ENCODE peak calls at places on chromosomes 3 and 15, in six cellular contexts. X is ovary, W is H9, V is OCI-LY7, Y is AG04450, C is PC-9. R is an unnamed sample.
A peak's percentile ranks its signal among the peaks of the same experiment; 100 is the strongest.

GRCh38 chr3:59482684-59483083 is 432.9 kb upstream of the CFAP20DC start:
- DNase-seq in X (no peak), W (no peak), V (no peak), Y (no peak), C (no peak), R (no peak)

GRCh38 chr15:90774731-90775521 is 57.8 kb downstream of the BLM start:
- DNase-seq in X (no peak), W (no peak), V (no peak), Y (peak; percentile 57), C (peak; percentile 61), R (no peak)

GRCh38 chr3:65930650-65931049 is 108.1 kb downstream of the MAGI1 start:
- DNase-seq in X (no peak), W (no peak), V (no peak), Y (no peak), C (no peak), R (no peak)

GRCh38 chr3:110243081-110243480 is 828.5 kb upstream of the NECTIN3 start:
- DNase-seq in X (no peak), W (no peak), V (no peak), Y (peak; percentile 24), C (no peak), R (no peak)

GRCh38 chr3:160437083-160437455 is 12.5 kb downstream of the TRIM59 start:
- DNase-seq in X (no peak), W (no peak), V (no peak), Y (no peak), C (no peak), R (no peak)

GRCh38 chr3:134334231-134334900 is 39.9 kb downstream of the AMOTL2 start:
- DNase-seq in X (no peak), W (peak; percentile 26), V (no peak), Y (no peak), C (peak; percentile 0), R (no peak)

GRCh38 chr15:52137432-52138357 is 25.1 kb upstream of the BCL2L10 start:
- DNase-seq in X (no peak), W (no peak), V (no peak), Y (no peak), C (no peak), R (peak; percentile 44)

GRCh38 chr15:80645494-80646065 is 49.5 kb upstream of the ABHD17C start:
- DNase-seq in X (no peak), W (no peak), V (no peak), Y (no peak), C (no peak), R (no peak)

GRCh38 chr15:72155021-72155621 is 36.9 kb downstream of the SENP8 start:
- DNase-seq in X (peak; percentile 64), W (no peak), V (no peak), Y (no peak), C (peak; percentile 77), R (peak; percentile 95)

GRCh38 chr3:105108823-105109222 is 257.9 kb upstream of the ALCAM start:
- DNase-seq in X (no peak), W (no peak), V (no peak), Y (no peak), C (no peak), R (no peak)

GRCh38 chr3:139718415-139718814 is 40.6 kb upstream of the NMNAT3 start:
- DNase-seq in X (peak; percentile 65), W (peak; percentile 65), V (no peak), Y (no peak), C (no peak), R (peak; percentile 74)

GRCh38 chr15:41945701-41946100 is 26.7 kb downstream of the EHD4 start:
- DNase-seq in X (no peak), W (peak; percentile 22), V (no peak), Y (no peak), C (no peak), R (no peak)

GRCh38 chr3:143307613-143308183 is 188.1 kb downstream of the CHST2 start:
- DNase-seq in X (peak; percentile 44), W (no peak), V (no peak), Y (no peak), C (no peak), R (no peak)

GRCh38 chr3:62134061-62134496 is 239.3 kb downstream of the FEZF2 start:
- DNase-seq in X (no peak), W (no peak), V (no peak), Y (no peak), C (peak; percentile 62), R (no peak)

GRCh38 chr3:66393486-66394260 is 107.1 kb downstream of the LRIG1 start:
- DNase-seq in X (no peak), W (no peak), V (peak; percentile 28), Y (no peak), C (no peak), R (no peak)

GRCh38 chr15:38860682-38861081 is 296.1 kb upstream of the RASGRP1 start:
- DNase-seq in X (no peak), W (no peak), V (no peak), Y (no peak), C (no peak), R (no peak)

GRCh38 chr3:15399970-15400369 is 27.4 kb downstream of the METTL6 start:
- DNase-seq in X (no peak), W (no peak), V (no peak), Y (no peak), C (no peak), R (no peak)

GRCh38 chr3:112739252-112739945 is 98.5 kb upstream of the CCDC80 start:
- DNase-seq in X (no peak), W (no peak), V (no peak), Y (no peak), C (peak; percentile 40), R (no peak)

GRCh38 chr3:146679191-146679590 is 74.0 kb upstream of the PLSCR5 start:
- DNase-seq in X (no peak), W (no peak), V (no peak), Y (no peak), C (no peak), R (no peak)

GRCh38 chr15:99105516-99106341 is 849 bp downstream of the SYNM start:
- DNase-seq in X (peak; percentile 46), W (peak; percentile 73), V (peak; percentile 17), Y (no peak), C (no peak), R (peak; percentile 76)

GRCh38 chr3:174365796-174366195 is 493.3 kb upstream of the NAALADL2 start:
- DNase-seq in X (no peak), W (no peak), V (no peak), Y (no peak), C (no peak), R (no peak)

GRCh38 chr15:63196846-63197245 is 7.4 kb downstream of the RAB8B start:
- DNase-seq in X (no peak), W (no peak), V (no peak), Y (no peak), C (no peak), R (no peak)
- H3K27ac ChIP-seq in X (no peak overlapping the region), W (no peak overlapping the region), V (no peak overlapping the region), Y (no peak overlapping the region), C (no peak overlapping the region), R (no peak overlapping the region)

GRCh38 chr15:87902772-87903388 is 353.7 kb downstream of the NTRK3 start:
- DNase-seq in X (no peak), W (no peak), V (no peak), Y (no peak), C (no peak), R (no peak)

GRCh38 chr15:87907676-87908446 is 348.7 kb downstream of the NTRK3 start:
- DNase-seq in X (no peak), W (no peak), V (no peak), Y (no peak), C (no peak), R (no peak)

GRCh38 chr15:87906444-87906843 is 350.1 kb downstream of the NTRK3 start:
- DNase-seq in X (no peak), W (no peak), V (no peak), Y (no peak), C (no peak), R (no peak)
- TF ChIP-seq CTCF in X (no peak), W (no peak), V (no peak), Y (no peak), C (no peak), R (no peak)

GRCh38 chr3:48299746-48300361 is 33.6 kb downstream of the SPINK8 start:
- DNase-seq in X (no peak), W (no peak), V (no peak), Y (no peak), C (no peak), R (no peak)
- H3K27ac ChIP-seq in X (no peak overlapping the region), W (no peak overlapping the region), V (peak overlapping the region; percentile 86), Y (no peak overlapping the region), C (no peak overlapping the region), R (no peak overlapping the region)

DNA sequence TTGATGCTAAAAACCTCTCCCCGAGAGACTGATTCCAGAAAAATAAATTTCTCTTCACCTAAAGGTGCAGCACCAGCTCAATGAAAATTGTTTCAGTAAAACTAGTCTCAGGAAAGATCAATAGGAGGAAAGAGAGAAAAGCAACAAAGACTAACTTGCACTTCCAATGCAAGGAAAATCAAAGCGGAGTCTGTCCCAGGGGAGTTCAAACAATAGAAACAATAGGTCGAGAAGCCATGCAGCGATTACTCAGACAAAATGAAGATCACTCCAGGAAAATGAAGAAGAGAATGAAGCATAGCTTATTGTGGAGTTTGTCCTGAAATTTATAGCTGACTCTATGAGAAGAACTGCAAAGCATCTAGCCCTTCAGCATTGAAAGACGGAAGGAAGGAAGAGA is 105.1 kb upstream of the FRMD4B start:
- DNase-seq in X (no peak), W (no peak), V (no peak), Y (no peak), C (no peak), R (no peak)
- TF ChIP-seq CTCF in X (no peak), W (no peak), V (no peak), Y (no peak), C (no peak), R (no peak)

DNA sequence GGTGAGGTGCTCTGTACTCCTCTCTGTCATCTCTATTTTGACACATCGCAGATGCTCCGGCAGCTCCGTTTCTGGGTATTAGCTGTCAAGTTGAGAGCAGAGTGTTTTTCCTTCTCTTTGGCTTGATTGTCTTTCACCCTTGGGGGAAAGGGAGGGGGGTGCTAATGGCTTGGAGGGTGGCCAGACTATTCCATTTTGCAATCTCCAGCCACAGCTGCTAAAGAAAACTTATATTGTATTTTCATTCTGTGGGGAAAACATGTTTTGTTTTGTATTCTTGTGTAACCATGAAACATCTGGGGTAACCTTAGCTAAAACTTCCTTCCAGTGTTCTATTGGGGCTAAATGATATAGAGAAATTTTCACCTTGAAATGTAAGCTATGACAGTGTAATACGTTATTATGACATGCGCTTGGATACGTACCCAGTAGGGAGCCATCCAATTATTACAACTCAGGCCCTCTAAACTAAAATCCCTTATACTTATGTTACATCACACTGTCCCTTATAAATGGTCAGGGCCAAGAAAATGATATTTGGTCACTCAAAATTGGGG is 14.0 kb upstream of the LARP6 start:
- DNase-seq in X (peak; percentile 65), W (no peak), V (no peak), Y (no peak), C (no peak), R (no peak)
- H3K27ac ChIP-seq in X (no peak overlapping the region), W (no peak overlapping the region), V (no peak overlapping the region), Y (no peak overlapping the region), C (no peak overlapping the region), R (no peak overlapping the region)

GRCh38 chr15:96515391-96515790 is 184.9 kb downstream of the NR2F2 start:
- DNase-seq in X (no peak), W (no peak), V (no peak), Y (no peak), C (no peak), R (no peak)
- TF ChIP-seq CTCF in X (no peak), W (no peak), V (no peak), Y (no peak), C (no peak), R (no peak)

GRCh38 chr3:55446860-55447259 is 40.2 kb downstream of the WNT5A start:
- DNase-seq in X (no peak), W (no peak), V (no peak), Y (no peak), C (no peak), R (no peak)
- H3K27ac ChIP-seq in X (no peak overlapping the region), W (no peak overlapping the region), V (no peak overlapping the region), Y (no peak overlapping the region), C (no peak overlapping the region), R (no peak overlapping the region)

GRCh38 chr3:535566-536416 is 339.2 kb downstream of the CHL1 start:
- DNase-seq in X (no peak), W (peak; percentile 72), V (no peak), Y (no peak), C (no peak), R (peak; percentile 78)
- TF ChIP-seq CTCF in X (no peak), W (peak; percentile 37), V (no peak), Y (peak; percentile 33), C (no peak), R (peak; percentile 29)

R was measured in pancreas.